ENCODE peak calls at places on chromosome 19, in seven cellular contexts. K is retinal pigment epithelial cell; J is H54; X is IMR-90; V is nephron progenitor cell; U is adrenal gland; L is effector CD4-positive, alpha-beta T cell. Y is an unnamed sample.

GRCh38 chr19:478236-478888 is 17.5 kb upstream of the SHC2 start:
- DNase-seq in U (no peak), L (no peak), J (no peak), V (no peak), X (no peak), K (no peak), Y (no peak)

GRCh38 chr19:37334179-37335071 is 36.5 kb upstream of the ZNF527 start:
- DNase-seq in U (peak; percentile 93), K (peak; percentile 78), L (peak; percentile 86), X (peak; percentile 86), V (peak; percentile 86), J (peak; percentile 60), Y (peak; percentile 82)

GRCh38 chr19:53927745-53928144 is 18.7 kb downstream of the CACNG7 start:
- DNase-seq in J (no peak), K (peak; percentile 19), V (peak; percentile 89), L (peak; percentile 11), U (no peak), X (peak; percentile 64), Y (no peak)

GRCh38 chr19:16571689-16572331 is 405 bp downstream of the SLC35E1 start:
- DNase-seq in X (peak; percentile 20), L (no peak), V (no peak), K (no peak), J (no peak), U (peak; percentile 61), Y (no peak)

GRCh38 chr19:29263305-29264080 is 50.5 kb upstream of the UQCRFS1 start:
- DNase-seq in K (no peak), V (peak; percentile 79), X (peak; percentile 17), J (peak; percentile 43), L (peak; percentile 33), U (peak; percentile 50), Y (peak; percentile 25)

GRCh38 chr19:9528757-9529336 is 9.6 kb downstream of the ZNF426 start:
- DNase-seq in U (no peak), J (no peak), X (peak; percentile 9), K (peak; percentile 4), L (no peak), V (no peak), Y (no peak)

GRCh38 chr19:2261438-2262172 is 5.4 kb upstream of the JSRP1 start:
- DNase-seq in J (no peak), K (no peak), X (no peak), U (peak; percentile 59), V (no peak), L (peak; percentile 40), Y (no peak)

GRCh38 chr19:40294560-40294959 is 9.4 kb upstream of the AKT2 start:
- DNase-seq in J (no peak), U (no peak), V (no peak), K (no peak), L (no peak), X (no peak), Y (no peak)

GRCh38 chr19:45254044-45254531 is 3.0 kb downstream of the MARK4 start:
- DNase-seq in U (no peak), V (no peak), X (no peak), K (no peak), L (no peak), J (no peak), Y (no peak)

GRCh38 chr19:33797821-33798633 is 1.4 kb downstream of the KCTD15 start:
- DNase-seq in U (peak; percentile 47), L (no peak), K (no peak), X (peak; percentile 33), J (no peak), V (peak; percentile 80), Y (peak; percentile 15)

GRCh38 chr19:44799627-44800257 is 9.2 kb upstream of the BCAM start:
- DNase-seq in U (no peak), K (no peak), J (no peak), V (no peak), X (no peak), L (no peak), Y (no peak)

GRCh38 chr19:38707512-38708114 is 36.7 kb downstream of the CAPN12 start:
- DNase-seq in V (no peak), L (no peak), J (no peak), U (peak; percentile 89), X (peak; percentile 23), K (no peak), Y (no peak)

GRCh38 chr19:932647-933552 is 7.1 kb downstream of the ARID3A start:
- DNase-seq in U (peak; percentile 64), K (no peak), V (peak; percentile 83), J (peak; percentile 98), L (no peak), X (peak; percentile 94), Y (no peak)

GRCh38 chr19:7074705-7075282 is 5.3 kb downstream of the ZNF557 start:
- DNase-seq in K (no peak), L (no peak), J (no peak), V (no peak), X (no peak), U (no peak), Y (no peak)

GRCh38 chr19:53664152-53664551 is 32.4 kb downstream of the DPRX start:
- DNase-seq in X (no peak), J (no peak), K (no peak), V (no peak), U (no peak), L (no peak), Y (no peak)

GRCh38 chr19:49437231-49437630 is 4.1 kb downstream of the SLC17A7 start:
- DNase-seq in K (no peak), U (no peak), V (no peak), J (no peak), X (no peak), L (no peak), Y (no peak)

GRCh38 chr19:1630012-1630411 is 22.4 kb downstream of the TCF3 start:
- DNase-seq in L (no peak), K (no peak), X (no peak), V (no peak), J (no peak), U (no peak), Y (no peak)

GRCh38 chr19:2371656-2372055 is 11.6 kb downstream of the TMPRSS9 start:
- DNase-seq in L (no peak), V (no peak), U (peak; percentile 41), X (peak; percentile 60), J (peak; percentile 96), K (no peak), Y (no peak)

GRCh38 chr19:17406039-17406886 is 833 bp upstream of the BST2 start:
- DNase-seq in K (no peak), L (no peak), U (peak; percentile 53), X (no peak), J (peak; percentile 73), V (no peak), Y (no peak)

GRCh38 chr19:12933287-12934072 is at the start of gene FARSA:
- DNase-seq in V (peak; percentile 88), K (peak; percentile 59), J (peak; percentile 84), X (peak; percentile 87), U (peak; percentile 94), L (peak; percentile 81), Y (peak; percentile 81)